ENCODE peak calls at places on chromosomes 4 and X, in four cellular contexts. V, C, U and X are unnamed samples.
A peak's percentile ranks its signal among the peaks of the same experiment; 100 is the strongest.

GRCh38 chr4:152577708-152578421 is 42.0 kb upstream of the FBXW7 start:
- DNase-seq in U (no peak), C (no peak), V (no peak), X (no peak)

GRCh38 chr4:101349346-101350064 is 2.2 kb upstream of the PPP3CA start:
- DNase-seq in C (no peak), U (no peak), V (peak; percentile 56), X (no peak)

GRCh38 chr4:44256414-44256813 is 192.2 kb downstream of the KCTD8 start:
- DNase-seq in V (no peak), C (no peak), U (no peak), X (no peak)

GRCh38 chr4:178329226-178329872 is 887.1 kb upstream of the AGA start:
- DNase-seq in V (no peak), U (no peak), C (no peak), X (no peak)

GRCh38 chr4:113336556-113336955 is 287.1 kb downstream of the ANK2 start:
- DNase-seq in V (no peak), C (no peak), U (no peak), X (no peak)

GRCh38 chr4:21512351-21512750 is 436.2 kb downstream of the KCNIP4 start:
- DNase-seq in C (no peak), U (no peak), V (peak; percentile 71), X (no peak)

GRCh38 chr4:31461425-31461824 is 741.3 kb downstream of the PCDH7 start:
- DNase-seq in V (no peak), C (no peak), U (no peak), X (no peak)

GRCh38 chrX:101368800-101369199 is 17.2 kb downstream of the BTK start:
- DNase-seq in C (no peak), U (no peak), V (no peak), X (no peak)

GRCh38 chrX:121641560-121641959 is 594.1 kb downstream of the GLUD2 start:
- DNase-seq in U (no peak), C (no peak), V (no peak), X (no peak)

GRCh38 chrX:150364347-150365050 is 1.4 kb downstream of the MAMLD1 start:
- DNase-seq in V (peak; percentile 20), U (no peak), C (no peak), X (no peak)

GRCh38 chrX:70979136-70979762 is 48.4 kb upstream of the SLC7A3 start:
- DNase-seq in C (no peak), U (peak; percentile 27), V (peak; percentile 6), X (no peak)

GRCh38 chrX:129842510-129843208 is 1.0 kb downstream of the ZDHHC9 start:
- DNase-seq in V (peak; percentile 35), U (peak; percentile 21), C (no peak), X (no peak)

GRCh38 chr4:15893967-15894366 is 44.6 kb downstream of the FGFBP1 start:
- DNase-seq in C (no peak), U (no peak), V (no peak), X (no peak)
- TF ChIP-seq MYC in C (no peak), U (no peak), V (no peak), X (no peak)

DNA sequence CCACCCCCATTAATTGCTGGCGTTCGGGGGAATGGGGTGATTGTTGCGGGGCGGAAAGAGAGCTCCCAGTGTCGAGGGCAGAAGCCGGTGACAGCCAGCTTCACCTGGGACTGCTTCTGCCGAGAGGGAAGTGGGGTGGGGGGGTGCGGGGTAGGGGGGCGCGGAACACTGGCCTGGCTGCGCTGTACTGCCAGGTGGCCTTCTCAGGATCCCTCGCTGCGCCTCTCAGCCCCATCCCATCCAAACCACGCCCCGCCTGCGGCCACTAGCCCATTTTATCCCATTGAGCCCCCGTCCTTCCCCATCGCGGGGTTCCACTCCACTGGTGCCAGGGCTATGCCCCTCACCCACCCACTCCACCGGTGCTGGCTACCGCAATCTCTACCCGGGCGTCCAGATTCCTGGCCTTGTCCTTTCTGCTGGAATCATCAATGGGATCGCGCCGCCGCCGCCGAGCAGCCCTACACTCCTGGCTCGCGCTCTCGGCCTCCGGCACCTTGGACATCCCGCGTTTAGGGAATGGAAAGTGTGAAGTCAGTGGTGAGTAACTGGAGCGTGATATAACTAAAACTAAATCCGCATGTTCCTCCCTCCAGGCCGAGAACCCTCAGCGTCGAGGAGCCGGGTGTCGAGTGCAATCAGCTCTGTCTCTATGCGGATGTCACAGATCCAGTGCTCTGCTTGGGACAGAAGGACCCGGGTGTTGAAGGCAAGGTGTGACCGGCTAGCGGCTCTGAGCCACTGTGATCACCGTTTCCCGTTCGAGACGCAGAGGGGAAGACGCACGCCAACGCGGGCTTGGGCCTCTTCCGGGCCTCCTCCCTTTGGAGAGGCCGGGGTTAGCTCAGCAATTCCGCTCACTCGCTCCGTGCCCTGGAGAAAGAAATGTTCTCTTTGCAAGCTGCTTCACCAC is 20.5 kb downstream of the NKX3-2 start:
- DNase-seq in U (no peak), C (no peak), V (no peak), X (no peak)
- TF ChIP-seq EZH2 in U (no peak), C (no peak), V (peak; percentile 49), X (no peak)

GRCh38 chrX:27336466-27337091 is 126.6 kb downstream of the PPP4R3C start:
- DNase-seq in C (no peak), U (peak; percentile 2), V (peak; percentile 16), X (peak; percentile 15)
- TF ChIP-seq MYC in C (no peak), U (no peak), V (no peak), X (no peak)

GRCh38 chr4:80202784-80203553 is 5.7 kb downstream of the PRDM8 start:
- DNase-seq in C (no peak), V (peak; percentile 37), U (no peak), X (no peak)
- TF ChIP-seq EZH2 in C (no peak), V (peak; percentile 44), U (no peak), X (no peak)

DNA sequence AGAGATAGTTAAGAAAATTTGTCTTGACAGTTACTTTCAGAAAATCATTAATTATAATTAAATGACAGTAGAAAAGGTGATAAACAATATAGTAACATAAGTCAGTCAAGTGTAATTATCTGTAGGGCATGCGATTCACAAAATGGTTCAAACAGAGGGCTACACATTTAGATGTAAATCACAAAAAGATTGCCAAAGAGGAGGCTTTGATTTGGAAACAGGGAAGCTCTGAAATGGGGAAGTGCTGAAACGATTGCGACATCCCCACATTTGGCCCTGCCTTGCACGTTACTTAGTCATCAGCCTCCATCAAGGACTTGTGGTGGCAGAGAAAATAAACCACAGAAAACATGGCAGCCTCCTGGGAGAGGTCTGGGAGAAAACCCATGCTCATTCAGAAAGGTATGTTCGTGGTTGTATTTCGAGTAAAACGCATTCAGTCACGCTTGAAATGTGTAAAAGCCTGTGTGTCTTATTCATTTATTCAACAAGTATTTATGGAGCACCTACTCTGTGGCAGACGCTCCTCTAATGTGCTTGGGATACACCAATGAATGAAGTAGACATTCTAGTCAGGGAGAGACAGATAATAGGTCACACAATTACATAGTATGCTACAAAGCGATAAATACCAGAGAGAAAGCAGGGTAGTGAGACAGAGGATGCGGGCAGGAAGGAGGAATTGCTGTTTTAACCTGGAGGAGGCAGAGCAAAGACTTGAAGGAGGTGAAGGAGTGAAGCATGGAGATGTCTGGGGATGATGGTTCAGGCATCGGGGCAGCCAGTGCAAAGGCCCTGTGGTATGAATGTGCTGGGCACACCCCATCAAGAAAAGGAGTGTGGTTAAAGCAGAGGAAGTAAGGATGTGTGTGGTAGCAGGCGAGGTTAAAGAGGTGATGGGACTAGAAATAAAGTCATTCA is 7.8 kb downstream of the RBM47 start:
- DNase-seq in V (no peak), C (peak; percentile 93), U (peak; percentile 60), X (peak; percentile 52)
- TF ChIP-seq MYC in V (no peak), C (no peak), U (no peak), X (peak; percentile 56)

GRCh38 chr4:54103190-54103574 is 3.2 kb downstream of the GSX2 start:
- DNase-seq in V (no peak), C (no peak), U (no peak), X (no peak)
- TF ChIP-seq EZH2 in V (peak; percentile 60), C (no peak), U (no peak), X (no peak)

DNA sequence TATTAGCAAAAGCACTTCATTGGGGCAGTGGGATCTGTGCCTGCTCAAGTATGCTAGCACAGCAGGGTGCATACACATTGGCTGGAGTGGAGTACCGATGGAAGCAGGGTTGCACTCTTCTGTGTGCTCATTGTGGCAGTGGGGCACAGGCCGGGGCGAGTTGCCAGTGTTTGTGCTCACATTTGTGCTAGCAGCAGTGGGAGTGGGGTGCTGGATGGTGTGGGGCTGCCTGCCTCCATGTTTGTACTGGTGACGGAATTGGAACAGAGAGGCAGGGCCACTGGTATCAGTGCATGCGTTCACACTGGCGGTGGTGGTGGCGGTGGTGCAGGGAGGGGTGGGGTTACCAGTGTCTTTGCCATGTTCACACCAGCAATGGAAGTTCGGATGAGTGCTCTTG is 138.0 kb downstream of the POU4F2 start:
- DNase-seq in V (no peak), U (no peak), C (no peak), X (no peak)
- TF ChIP-seq MYC in V (no peak), U (no peak), C (no peak), X (no peak)

DNA sequence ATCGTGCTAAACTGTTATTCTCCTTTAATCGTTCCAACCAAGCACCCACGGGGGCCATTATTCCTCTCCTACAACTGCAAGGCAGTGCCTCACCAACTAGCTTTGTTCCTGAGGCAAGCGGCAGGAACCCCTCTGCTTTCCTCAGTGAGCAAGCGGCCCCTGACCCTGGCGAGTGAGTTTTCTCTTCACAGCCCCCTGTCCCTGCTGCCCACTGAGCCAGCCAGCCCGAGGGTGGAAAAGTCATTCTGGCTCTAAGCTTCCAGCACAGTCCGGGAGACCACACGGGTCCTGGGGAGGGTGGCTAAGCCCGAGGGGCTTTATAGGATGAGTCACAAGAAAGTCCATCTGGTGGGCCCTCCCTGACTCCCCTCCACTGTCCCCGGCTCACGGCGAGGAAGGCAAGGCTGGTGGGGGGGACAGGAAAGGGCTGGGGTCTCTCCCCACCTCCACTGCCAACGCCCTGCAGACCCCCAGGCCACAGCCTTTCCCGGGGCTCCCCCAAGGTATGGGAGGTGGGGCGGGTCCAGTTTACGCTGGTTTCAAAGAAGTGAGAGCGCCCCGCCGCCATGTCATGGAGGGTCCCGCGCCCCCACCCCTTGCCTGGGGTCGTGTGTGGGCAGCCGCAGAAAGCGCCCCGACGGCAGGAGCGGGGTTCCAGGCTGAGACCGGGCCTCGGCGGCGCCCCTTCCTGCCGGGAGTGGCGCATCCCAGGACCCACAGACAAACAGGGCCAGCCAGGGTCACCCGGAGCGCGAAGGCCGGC is 45.0 kb downstream of the CPLX1 start:
- DNase-seq in C (no peak), V (peak; percentile 35), U (no peak), X (no peak)
- TF ChIP-seq EZH2 in C (no peak), V (no peak), U (no peak), X (no peak)

GRCh38 chrX:72073614-72074013 is 58.1 kb downstream of the RTL5 start:
- DNase-seq in C (no peak), U (no peak), V (no peak), X (no peak)

GRCh38 chrX:72071213-72071612 is 60.5 kb downstream of the RTL5 start:
- DNase-seq in U (no peak), C (no peak), V (no peak), X (no peak)

GRCh38 chrX:72069380-72070160 is 62.1 kb downstream of the RTL5 start:
- DNase-seq in C (no peak), U (no peak), V (no peak), X (no peak)
- TF ChIP-seq MYC in C (no peak), U (no peak), V (no peak), X (no peak)